ENCODE peak calls at places on chromosomes 1 and 21, in five cellular contexts. One of them, this sample, is unnamed.
A peak's percentile ranks its signal among the peaks of the same experiment; 100 is the strongest.

GRCh38 chr1:113871597-113872113 is at the start of gene PTPN22:
- DNase-seq in NCI-H1092 treated with DMSO at 0.1 percent for 48 hours: no peak
- DNase-seq in iris pigment epithelial cell: peak; percentile 88
- DNase-seq in KG1: peak; percentile 71
- DNase-seq in ACHN: peak; percentile 32
- DNase-seq in this sample: no peak

GRCh38 chr21:31777857-31778256 is 45.9 kb upstream of the SCAF4 start:
- DNase-seq in iris pigment epithelial cell: no peak
- DNase-seq in NCI-H1092 treated with DMSO at 0.1 percent for 48 hours: no peak
- DNase-seq in KG1: no peak
- DNase-seq in ACHN: no peak
- DNase-seq in this sample: no peak

GRCh38 chr1:217769768-217770167 is 138.6 kb downstream of the SPATA17 start:
- DNase-seq in KG1: no peak
- DNase-seq in ACHN: no peak
- DNase-seq in iris pigment epithelial cell: no peak
- DNase-seq in NCI-H1092 treated with DMSO at 0.1 percent for 48 hours: no peak
- DNase-seq in this sample: no peak

GRCh38 chr21:28159396-28159795 is 833.3 kb downstream of the LTN1 start:
- DNase-seq in KG1: no peak
- DNase-seq in NCI-H1092 treated with DMSO at 0.1 percent for 48 hours: no peak
- DNase-seq in ACHN: no peak
- DNase-seq in iris pigment epithelial cell: no peak
- DNase-seq in this sample: no peak

GRCh38 chr1:20058531-20058930 is 11.5 kb upstream of the PLA2G5 start:
- DNase-seq in iris pigment epithelial cell: peak; percentile 69
- DNase-seq in KG1: no peak
- DNase-seq in NCI-H1092 treated with DMSO at 0.1 percent for 48 hours: no peak
- DNase-seq in ACHN: no peak
- DNase-seq in this sample: no peak

GRCh38 chr1:24931481-24932221 is 1.6 kb upstream of the RUNX3 start:
- DNase-seq in iris pigment epithelial cell: no peak
- DNase-seq in ACHN: no peak
- DNase-seq in KG1: no peak
- DNase-seq in NCI-H1092 treated with DMSO at 0.1 percent for 48 hours: no peak
- DNase-seq in this sample: peak; percentile 85

GRCh38 chr1:235133086-235133485 is 4.4 kb upstream of the TOMM20 start:
- DNase-seq in KG1: no peak
- DNase-seq in ACHN: no peak
- DNase-seq in NCI-H1092 treated with DMSO at 0.1 percent for 48 hours: no peak
- DNase-seq in iris pigment epithelial cell: no peak
- DNase-seq in this sample: no peak

GRCh38 chr1:237146247-237146646 is 104.3 kb downstream of the RYR2 start:
- DNase-seq in ACHN: no peak
- DNase-seq in iris pigment epithelial cell: no peak
- DNase-seq in KG1: no peak
- DNase-seq in NCI-H1092 treated with DMSO at 0.1 percent for 48 hours: no peak
- DNase-seq in this sample: no peak

GRCh38 chr1:4124631-4125145 is 224.6 kb upstream of the C1orf174 start:
- DNase-seq in iris pigment epithelial cell: no peak
- DNase-seq in NCI-H1092 treated with DMSO at 0.1 percent for 48 hours: no peak
- DNase-seq in KG1: no peak
- DNase-seq in ACHN: no peak
- DNase-seq in this sample: no peak

GRCh38 chr1:85290826-85291225 is 14.4 kb upstream of the BCL10 start:
- DNase-seq in KG1: no peak
- DNase-seq in ACHN: no peak
- DNase-seq in NCI-H1092 treated with DMSO at 0.1 percent for 48 hours: no peak
- DNase-seq in iris pigment epithelial cell: no peak
- DNase-seq in this sample: no peak

GRCh38 chr1:26016944-26017545 is 4.5 kb upstream of the EXTL1 start:
- DNase-seq in ACHN: no peak
- DNase-seq in NCI-H1092 treated with DMSO at 0.1 percent for 48 hours: no peak
- DNase-seq in KG1: no peak
- DNase-seq in iris pigment epithelial cell: no peak
- DNase-seq in this sample: no peak

GRCh38 chr1:84573481-84573966 is 716 bp downstream of the CTBS start:
- DNase-seq in NCI-H1092 treated with DMSO at 0.1 percent for 48 hours: no peak
- DNase-seq in iris pigment epithelial cell: peak; percentile 32
- DNase-seq in ACHN: peak; percentile 20
- DNase-seq in KG1: peak; percentile 53
- DNase-seq in this sample: no peak

GRCh38 chr21:15004721-15005370 is 60.0 kb downstream of the NRIP1 start:
- DNase-seq in KG1: no peak
- DNase-seq in iris pigment epithelial cell: peak; percentile 67
- DNase-seq in ACHN: no peak
- DNase-seq in NCI-H1092 treated with DMSO at 0.1 percent for 48 hours: no peak
- DNase-seq in this sample: no peak

GRCh38 chr1:210646258-210646616 is 317.5 kb downstream of the HHAT start:
- DNase-seq in KG1: no peak
- DNase-seq in NCI-H1092 treated with DMSO at 0.1 percent for 48 hours: no peak
- DNase-seq in iris pigment epithelial cell: no peak
- DNase-seq in ACHN: no peak
- DNase-seq in this sample: no peak

This sample was measured in retina.